ENCODE peak calls at places on chromosomes 6 and 20, in four cellular contexts. W is lower lobe of right lung, O is brain microvascular endothelial cell, F is GM12865. A is an unnamed sample.

GRCh38 chr20:33433465-33433864 is 10.1 kb downstream of the SNTA1 start:
- DNase-seq in O (no peak), F (no peak), W (peak; percentile 60), A (no peak)

GRCh38 chr6:156828280-156828703 is 51.1 kb downstream of the ARID1B start:
- DNase-seq in O (peak; percentile 80), W (no peak), F (peak; percentile 77), A (no peak)

GRCh38 chr6:13422601-13423247 is 64.7 kb downstream of the GFOD1 start:
- DNase-seq in W (no peak), F (no peak), O (peak; percentile 7), A (no peak)

GRCh38 chr6:142746524-142746923 is 198.5 kb downstream of the HIVEP2 start:
- DNase-seq in O (no peak), W (no peak), F (peak; percentile 57), A (no peak)

GRCh38 chr20:58048096-58048702 is 180.3 kb downstream of the ANKRD60 start:
- DNase-seq in W (no peak), F (peak; percentile 9), O (peak; percentile 18), A (no peak)

GRCh38 chr6:137339929-137340559 is 120.9 kb upstream of the IFNGR1 start:
- DNase-seq in F (no peak), W (no peak), O (no peak), A (no peak)

GRCh38 chr6:138590796-138591709 is 91.8 kb upstream of the NHSL1 start:
- DNase-seq in F (peak; percentile 71), O (peak; percentile 72), W (no peak), A (no peak)

GRCh38 chr6:684831-685636 is 7.9 kb downstream of the EXOC2 start:
- DNase-seq in O (peak; percentile 70), F (peak; percentile 86), W (no peak), A (no peak)

GRCh38 chr20:2946988-2947961 is 74.0 kb downstream of the PTPRA start:
- DNase-seq in W (no peak), O (peak; percentile 76), F (no peak), A (no peak)

GRCh38 chr6:158667360-158667981 is 17.6 kb downstream of the SYTL3 start:
- DNase-seq in W (no peak), F (no peak), O (no peak), A (no peak)

GRCh38 chr20:34713194-34713943 is 9.2 kb downstream of the TP53INP2 start:
- DNase-seq in F (peak; percentile 67), W (no peak), O (peak; percentile 100), A (no peak)

GRCh38 chr6:1263039-1263849 is 48.7 kb upstream of the FOXQ1 start:
- DNase-seq in O (no peak), F (no peak), W (peak; percentile 61), A (no peak)

GRCh38 chr6:170247178-170247701 is 43.6 kb downstream of the DLL1 start:
- DNase-seq in O (no peak), W (no peak), F (no peak), A (no peak)

GRCh38 chr6:149501768-149502167 is 17.0 kb upstream of the ZC3H12D start:
- DNase-seq in F (no peak), W (no peak), O (no peak), A (no peak)

GRCh38 chr6:56551409-56552120 is 91.1 kb downstream of the DST start:
- DNase-seq in F (no peak), W (no peak), O (no peak), A (no peak)

GRCh38 chr6:109315331-109316129 is 66.7 kb downstream of the CD164 start:
- DNase-seq in F (no peak), O (no peak), W (no peak), A (no peak)

GRCh38 chr20:18943542-18943941 is 130.0 kb downstream of the SCP2D1 start:
- DNase-seq in W (no peak), O (no peak), F (peak; percentile 7), A (no peak)

GRCh38 chr20:51928931-51929330 is 126.6 kb upstream of the SALL4 start:
- DNase-seq in F (no peak), O (no peak), W (no peak), A (no peak)

GRCh38 chr6:34362909-34363713 is 29.4 kb downstream of the NUDT3 start:
- DNase-seq in F (peak; percentile 63), W (no peak), O (no peak), A (no peak)

GRCh38 chr20:891121-892080 is 24.7 kb downstream of the ANGPT4 start:
- DNase-seq in O (no peak), W (no peak), F (peak; percentile 35), A (peak; percentile 80)

GRCh38 chr6:33692078-33692759 is 19.3 kb downstream of the UQCC2 start:
- DNase-seq in O (no peak), F (no peak), W (peak; percentile 45), A (no peak)

GRCh38 chr20:18734525-18735189 is 78.9 kb upstream of the SCP2D1 start:
- DNase-seq in F (no peak), O (no peak), W (no peak), A (no peak)

GRCh38 chr6:137013738-137014602 is 30.8 kb downstream of the IL20RA start:
- DNase-seq in O (peak; percentile 51), F (no peak), W (no peak), A (no peak)

GRCh38 chr20:49052334-49052733 is 6.2 kb downstream of the CSE1L start:
- DNase-seq in O (peak; percentile 10), F (no peak), W (no peak), A (no peak)

GRCh38 chr6:7902867-7903266 is 7.7 kb downstream of the TXNDC5 start:
- DNase-seq in F (no peak), W (no peak), O (no peak), A (no peak)

GRCh38 chr6:107704377-107705013 is 119.6 kb downstream of the SCML4 start:
- DNase-seq in W (no peak), O (peak; percentile 52), F (peak; percentile 55), A (no peak)

GRCh38 chr20:32387262-32387661 is 29.1 kb downstream of the ASXL1 start:
- DNase-seq in W (no peak), O (peak; percentile 18), F (peak; percentile 29), A (no peak)

GRCh38 chr6:124881898-124882579 is 80.2 kb upstream of the RNF217 start:
- DNase-seq in F (no peak), W (no peak), O (peak; percentile 33), A (no peak)

GRCh38 chr20:32855387-32855786 is 3.3 kb upstream of the EFCAB8 start:
- DNase-seq in F (no peak), O (no peak), W (no peak), A (no peak)

GRCh38 chr6:119351005-119351394 is 1.4 kb upstream of the MAN1A1 start:
- DNase-seq in F (peak; percentile 48), O (no peak), W (no peak), A (no peak)

GRCh38 chr20:4086771-4087677 is 71.7 kb upstream of the RNF24 start:
- DNase-seq in W (no peak), F (no peak), O (no peak), A (no peak)

GRCh38 chr20:39049684-39050554 is 87.8 kb downstream of the DHX35 start:
- DNase-seq in F (peak; percentile 87), W (peak; percentile 88), O (peak; percentile 36), A (peak; percentile 57)

GRCh38 chr6:100719883-100720682 is 161.0 kb downstream of the ASCC3 start:
- DNase-seq in F (peak; percentile 29), O (no peak), W (no peak), A (no peak)

DNA sequence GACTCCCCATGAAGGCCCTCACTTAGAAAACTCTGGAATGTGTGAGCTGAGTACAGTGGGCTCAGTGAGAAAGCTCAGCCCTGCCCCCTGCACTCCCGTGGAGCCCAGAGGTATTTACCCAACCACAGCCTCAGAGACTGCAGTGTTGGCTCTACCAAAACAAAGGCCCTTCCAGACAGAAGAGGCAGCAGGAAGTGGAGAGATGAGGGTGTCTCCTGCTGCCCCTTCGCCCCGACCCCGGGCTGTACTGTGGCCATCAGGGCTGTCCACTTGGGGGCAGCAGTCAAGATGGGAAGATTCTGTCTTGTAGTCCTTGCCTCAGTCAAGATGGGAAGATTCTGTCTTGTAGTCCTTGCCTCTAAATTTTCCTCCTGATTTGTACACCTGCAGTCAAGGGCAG is 341.3 kb downstream of the TAF4 start:
- DNase-seq in O (no peak), F (no peak), W (no peak), A (no peak)
- TF ChIP-seq CTCF in O (peak; percentile 49), F (no peak), W (no peak), A (no peak)

GRCh38 chr20:6819599-6819998 is 52.1 kb downstream of the BMP2 start:
- DNase-seq in F (no peak), O (no peak), W (no peak), A (no peak)
- TF ChIP-seq CTCF in F (no peak), O (peak; percentile 14), W (peak; percentile 32), A (no peak)

DNA sequence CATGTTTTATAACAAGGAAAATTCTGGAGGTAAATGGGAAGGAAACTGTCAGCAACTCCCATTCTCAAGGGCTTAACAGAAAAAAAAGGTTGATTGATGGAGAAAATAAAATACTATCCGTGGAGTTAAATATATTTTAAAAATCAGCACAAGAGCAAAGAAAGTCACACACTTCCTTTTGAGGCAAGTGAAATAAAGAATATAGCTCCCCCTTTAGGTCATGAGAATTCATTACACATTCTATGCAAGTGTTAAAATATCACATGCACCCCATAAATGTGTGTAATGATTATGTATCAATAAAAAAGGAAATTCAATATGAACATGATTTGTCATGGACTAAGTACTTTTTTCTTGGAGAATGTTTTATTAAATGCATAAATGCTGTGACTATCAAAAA is 349.2 kb downstream of the TPBG start:
- DNase-seq in O (no peak), W (no peak), F (peak; percentile 11), A (no peak)
- TF ChIP-seq CTCF in O (peak; percentile 13), W (peak; percentile 29), F (peak; percentile 29), A (peak; percentile 19)

DNA sequence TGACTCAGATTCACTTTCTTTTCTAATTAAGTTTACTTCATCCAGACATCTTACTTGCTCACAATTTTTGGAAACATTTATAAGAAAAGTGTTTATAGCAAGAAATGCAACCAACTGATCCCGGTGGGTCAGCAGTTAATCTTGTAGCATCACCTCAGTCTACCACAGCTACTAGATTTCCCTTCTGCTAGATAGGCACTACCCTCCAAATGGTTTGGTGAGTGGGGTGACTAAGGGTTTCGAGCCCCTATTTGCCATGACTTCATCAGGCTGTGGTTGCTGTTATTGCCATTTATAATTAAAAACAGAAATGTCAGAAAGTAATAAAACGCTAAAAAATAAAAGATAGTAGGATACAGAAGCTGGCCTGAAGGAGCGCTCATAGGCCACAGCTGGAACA is 930.1 kb upstream of the GJE1 start:
- DNase-seq in W (no peak), F (no peak), O (no peak), A (no peak)
- TF ChIP-seq CTCF in W (no peak), F (no peak), O (no peak), A (no peak)

GRCh38 chr20:44683263-44684046 is 31.7 kb upstream of the CCN5 start:
- DNase-seq in O (no peak), W (peak; percentile 57), F (peak; percentile 90), A (no peak)
- TF ChIP-seq CTCF in O (peak; percentile 68), W (peak; percentile 73), F (peak; percentile 73), A (peak; percentile 78)

DNA sequence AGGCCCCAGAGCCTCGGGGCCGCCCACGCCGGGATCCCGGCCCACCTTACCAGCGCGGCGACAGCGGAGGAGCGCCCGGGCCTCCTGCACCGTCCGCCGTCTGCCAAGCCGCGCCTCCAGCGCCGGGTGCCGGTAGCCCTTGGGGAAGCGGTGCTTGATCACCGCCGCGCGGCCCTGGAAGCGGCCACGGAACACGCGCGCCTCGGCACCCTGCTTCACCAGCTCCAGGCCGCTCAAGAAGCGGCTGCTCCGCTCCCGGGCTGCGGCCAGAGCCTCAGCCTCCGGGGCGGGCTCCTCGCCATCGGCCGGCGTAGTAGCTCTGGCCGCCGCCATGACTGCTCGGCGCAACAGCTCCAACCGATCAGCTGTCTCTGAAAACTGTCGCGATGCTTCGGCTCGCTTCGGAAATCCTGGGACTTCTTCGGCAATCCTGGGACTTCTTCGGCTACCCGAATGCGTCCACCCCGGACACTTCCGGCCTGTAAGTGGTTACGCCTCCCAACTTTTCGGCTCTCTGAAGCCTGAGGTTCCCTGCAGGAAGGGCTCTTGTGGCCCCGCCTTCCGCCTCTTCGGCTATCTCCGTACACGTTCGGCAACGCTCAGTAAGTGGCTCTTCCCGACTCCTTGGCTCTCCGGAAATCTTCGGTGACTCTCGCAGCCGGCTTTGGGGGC is at the start of gene TP53RK:
- DNase-seq in W (peak; percentile 99), O (peak; percentile 100), F (peak; percentile 99), A (peak; percentile 95)
- TF ChIP-seq CTCF in W (peak; percentile 33), O (peak; percentile 30), F (no peak), A (peak; percentile 29)